ENCODE peak calls at places on chromosome 10, in seven cellular contexts. One of them, this sample, is unnamed.

GRCh38 chr10:1227505-1228402 is 171.6 kb downstream of the WDR37 start:
- DNase-seq in activated CD4-positive, CD25-positive, alpha-beta regulatory T cell: no peak
- DNase-seq in GM12865: no peak
- DNase-seq in colonic mucosa: no peak
- DNase-seq in K562: no peak
- DNase-seq in ELF-1: no peak
- DNase-seq in HCT116: no peak
- DNase-seq in this sample: no peak

GRCh38 chr10:114499630-114500190 is 95.4 kb upstream of the AFAP1L2 start:
- DNase-seq in activated CD4-positive, CD25-positive, alpha-beta regulatory T cell: no peak
- DNase-seq in GM12865: peak; percentile 67
- DNase-seq in colonic mucosa: peak; percentile 88
- DNase-seq in K562: no peak
- DNase-seq in ELF-1: no peak
- DNase-seq in HCT116: no peak
- DNase-seq in this sample: peak; percentile 77

GRCh38 chr10:34156781-34157425 is 658.2 kb downstream of the PARD3 start:
- DNase-seq in activated CD4-positive, CD25-positive, alpha-beta regulatory T cell: no peak
- DNase-seq in GM12865: no peak
- DNase-seq in colonic mucosa: no peak
- DNase-seq in K562: no peak
- DNase-seq in ELF-1: no peak
- DNase-seq in HCT116: no peak
- DNase-seq in this sample: peak; percentile 24

GRCh38 chr10:20990604-20991003 is 93.5 kb upstream of the NEBL start:
- DNase-seq in activated CD4-positive, CD25-positive, alpha-beta regulatory T cell: no peak
- DNase-seq in GM12865: no peak
- DNase-seq in colonic mucosa: no peak
- DNase-seq in K562: no peak
- DNase-seq in ELF-1: no peak
- DNase-seq in HCT116: no peak
- DNase-seq in this sample: no peak

GRCh38 chr10:124351481-124352220 is 67.1 kb downstream of the OAT start:
- DNase-seq in activated CD4-positive, CD25-positive, alpha-beta regulatory T cell: no peak
- DNase-seq in GM12865: no peak
- DNase-seq in colonic mucosa: no peak
- DNase-seq in K562: no peak
- DNase-seq in ELF-1: no peak
- DNase-seq in HCT116: no peak
- DNase-seq in this sample: no peak

GRCh38 chr10:1715821-1716220 is 21.5 kb downstream of the ADARB2 start:
- DNase-seq in activated CD4-positive, CD25-positive, alpha-beta regulatory T cell: no peak
- DNase-seq in GM12865: peak; percentile 69
- DNase-seq in colonic mucosa: no peak
- DNase-seq in K562: no peak
- DNase-seq in ELF-1: peak; percentile 86
- DNase-seq in HCT116: no peak
- DNase-seq in this sample: peak; percentile 18

GRCh38 chr10:35007858-35008301 is 82.3 kb downstream of the CUL2 start:
- DNase-seq in activated CD4-positive, CD25-positive, alpha-beta regulatory T cell: no peak
- DNase-seq in GM12865: no peak
- DNase-seq in colonic mucosa: no peak
- DNase-seq in K562: no peak
- DNase-seq in ELF-1: peak; percentile 57
- DNase-seq in HCT116: no peak
- DNase-seq in this sample: no peak

GRCh38 chr10:50379652-50380051 is 128.3 kb upstream of the ASAH2 start:
- DNase-seq in activated CD4-positive, CD25-positive, alpha-beta regulatory T cell: no peak
- DNase-seq in GM12865: no peak
- DNase-seq in colonic mucosa: no peak
- DNase-seq in K562: no peak
- DNase-seq in ELF-1: no peak
- DNase-seq in HCT116: no peak
- DNase-seq in this sample: no peak

GRCh38 chr10:43196131-43196980 is 58.1 kb downstream of the CSGALNACT2 start:
- DNase-seq in activated CD4-positive, CD25-positive, alpha-beta regulatory T cell: no peak
- DNase-seq in GM12865: no peak
- DNase-seq in colonic mucosa: no peak
- DNase-seq in K562: no peak
- DNase-seq in ELF-1: no peak
- DNase-seq in HCT116: no peak
- DNase-seq in this sample: no peak

GRCh38 chr10:60167056-60167455 is 222.6 kb downstream of the ANK3 start:
- DNase-seq in activated CD4-positive, CD25-positive, alpha-beta regulatory T cell: no peak
- DNase-seq in GM12865: no peak
- DNase-seq in colonic mucosa: no peak
- DNase-seq in K562: no peak
- DNase-seq in ELF-1: no peak
- DNase-seq in HCT116: no peak
- DNase-seq in this sample: no peak

GRCh38 chr10:122419890-122420623 is 34.4 kb upstream of the ARMS2 start:
- DNase-seq in activated CD4-positive, CD25-positive, alpha-beta regulatory T cell: no peak
- DNase-seq in GM12865: no peak
- DNase-seq in colonic mucosa: no peak
- DNase-seq in K562: no peak
- DNase-seq in ELF-1: no peak
- DNase-seq in HCT116: no peak
- DNase-seq in this sample: peak; percentile 7

GRCh38 chr10:103057980-103058568 is 135.0 kb downstream of the NT5C2 start:
- DNase-seq in activated CD4-positive, CD25-positive, alpha-beta regulatory T cell: no peak
- DNase-seq in GM12865: no peak
- DNase-seq in colonic mucosa: no peak
- DNase-seq in K562: no peak
- DNase-seq in ELF-1: no peak
- DNase-seq in HCT116: no peak
- DNase-seq in this sample: no peak

GRCh38 chr10:4981722-4982471 is 18.7 kb downstream of the AKR1C1 start:
- DNase-seq in activated CD4-positive, CD25-positive, alpha-beta regulatory T cell: no peak
- DNase-seq in GM12865: peak; percentile 65
- DNase-seq in colonic mucosa: peak; percentile 66
- DNase-seq in K562: peak; percentile 62
- DNase-seq in ELF-1: peak; percentile 64
- DNase-seq in HCT116: peak; percentile 26
- DNase-seq in this sample: no peak

GRCh38 chr10:106555599-106555998 is 608.9 kb downstream of the SORCS1 start:
- DNase-seq in activated CD4-positive, CD25-positive, alpha-beta regulatory T cell: no peak
- DNase-seq in GM12865: no peak
- DNase-seq in colonic mucosa: no peak
- DNase-seq in K562: no peak
- DNase-seq in ELF-1: peak; percentile 13
- DNase-seq in HCT116: no peak
- DNase-seq in this sample: no peak

GRCh38 chr10:67668448-67668847 is 27.5 kb downstream of the CTNNA3 start:
- DNase-seq in activated CD4-positive, CD25-positive, alpha-beta regulatory T cell: no peak
- DNase-seq in GM12865: no peak
- DNase-seq in colonic mucosa: no peak
- DNase-seq in K562: no peak
- DNase-seq in ELF-1: no peak
- DNase-seq in HCT116: no peak
- DNase-seq in this sample: no peak

GRCh38 chr10:59126992-59127391 is 49.5 kb upstream of the PHYHIPL start:
- DNase-seq in activated CD4-positive, CD25-positive, alpha-beta regulatory T cell: no peak
- DNase-seq in GM12865: no peak
- DNase-seq in colonic mucosa: no peak
- DNase-seq in K562: no peak
- DNase-seq in ELF-1: no peak
- DNase-seq in HCT116: no peak
- DNase-seq in this sample: no peak

GRCh38 chr10:69472544-69472943 is 21.3 kb downstream of the TSPAN15 start:
- DNase-seq in activated CD4-positive, CD25-positive, alpha-beta regulatory T cell: no peak
- DNase-seq in GM12865: no peak
- DNase-seq in colonic mucosa: no peak
- DNase-seq in K562: no peak
- DNase-seq in ELF-1: no peak
- DNase-seq in HCT116: no peak
- DNase-seq in this sample: no peak

GRCh38 chr10:22503315-22504090 is 158.2 kb downstream of the SPAG6 start:
- DNase-seq in activated CD4-positive, CD25-positive, alpha-beta regulatory T cell: no peak
- DNase-seq in GM12865: no peak
- DNase-seq in colonic mucosa: no peak
- DNase-seq in K562: peak; percentile 22
- DNase-seq in ELF-1: no peak
- DNase-seq in HCT116: no peak
- DNase-seq in this sample: no peak

GRCh38 chr10:50846753-50847152 is 38.7 kb downstream of the A1CF start:
- DNase-seq in activated CD4-positive, CD25-positive, alpha-beta regulatory T cell: no peak
- DNase-seq in GM12865: no peak
- DNase-seq in colonic mucosa: no peak
- DNase-seq in K562: no peak
- DNase-seq in ELF-1: peak; percentile 4
- DNase-seq in HCT116: peak; percentile 74
- DNase-seq in this sample: no peak

GRCh38 chr10:43854042-43854441 is 205.4 kb upstream of the ZNF32 start:
- DNase-seq in activated CD4-positive, CD25-positive, alpha-beta regulatory T cell: no peak
- DNase-seq in GM12865: no peak
- DNase-seq in colonic mucosa: no peak
- DNase-seq in K562: no peak
- DNase-seq in ELF-1: peak; percentile 51
- DNase-seq in HCT116: peak; percentile 35
- DNase-seq in this sample: no peak

GRCh38 chr10:15325243-15326002 is 45.7 kb downstream of the FAM171A1 start:
- DNase-seq in activated CD4-positive, CD25-positive, alpha-beta regulatory T cell: no peak
- DNase-seq in GM12865: no peak
- DNase-seq in colonic mucosa: no peak
- DNase-seq in K562: peak; percentile 55
- DNase-seq in ELF-1: no peak
- DNase-seq in HCT116: peak; percentile 61
- DNase-seq in this sample: no peak

GRCh38 chr10:3782456-3783312 is 2.3 kb downstream of the KLF6 start:
- DNase-seq in activated CD4-positive, CD25-positive, alpha-beta regulatory T cell: peak; percentile 33
- DNase-seq in GM12865: peak; percentile 80
- DNase-seq in colonic mucosa: peak; percentile 73
- DNase-seq in K562: peak; percentile 33
- DNase-seq in ELF-1: peak; percentile 71
- DNase-seq in HCT116: no peak
- DNase-seq in this sample: peak; percentile 76

GRCh38 chr10:104330168-104331117 is 7.8 kb downstream of the ITPRIP start:
- DNase-seq in activated CD4-positive, CD25-positive, alpha-beta regulatory T cell: no peak
- DNase-seq in GM12865: no peak
- DNase-seq in colonic mucosa: no peak
- DNase-seq in K562: no peak
- DNase-seq in ELF-1: peak; percentile 80
- DNase-seq in HCT116: no peak
- DNase-seq in this sample: no peak

GRCh38 chr10:60662917-60663614 is 115.2 kb upstream of the CDK1 start:
- DNase-seq in activated CD4-positive, CD25-positive, alpha-beta regulatory T cell: no peak
- DNase-seq in GM12865: no peak
- DNase-seq in colonic mucosa: no peak
- DNase-seq in K562: no peak
- DNase-seq in ELF-1: peak; percentile 33
- DNase-seq in HCT116: peak; percentile 7
- DNase-seq in this sample: no peak

GRCh38 chr10:5530412-5530806 is 5.6 kb downstream of the CALML3 start:
- DNase-seq in activated CD4-positive, CD25-positive, alpha-beta regulatory T cell: no peak
- DNase-seq in GM12865: no peak
- DNase-seq in colonic mucosa: no peak
- DNase-seq in K562: no peak
- DNase-seq in ELF-1: no peak
- DNase-seq in HCT116: no peak
- DNase-seq in this sample: no peak

GRCh38 chr10:70418229-70418628 is 14.3 kb downstream of the EIF4EBP2 start:
- DNase-seq in activated CD4-positive, CD25-positive, alpha-beta regulatory T cell: no peak
- DNase-seq in GM12865: no peak
- DNase-seq in colonic mucosa: no peak
- DNase-seq in K562: no peak
- DNase-seq in ELF-1: no peak
- DNase-seq in HCT116: no peak
- DNase-seq in this sample: no peak

GRCh38 chr10:7969623-7970022 is 84.9 kb upstream of the GATA3 start:
- DNase-seq in activated CD4-positive, CD25-positive, alpha-beta regulatory T cell: no peak
- DNase-seq in GM12865: no peak
- DNase-seq in colonic mucosa: no peak
- DNase-seq in K562: no peak
- DNase-seq in ELF-1: peak; percentile 29
- DNase-seq in HCT116: no peak
- DNase-seq in this sample: no peak

GRCh38 chr10:112797221-112797620 is 152.8 kb upstream of the TCF7L2 start:
- DNase-seq in activated CD4-positive, CD25-positive, alpha-beta regulatory T cell: no peak
- DNase-seq in GM12865: no peak
- DNase-seq in colonic mucosa: no peak
- DNase-seq in K562: no peak
- DNase-seq in ELF-1: no peak
- DNase-seq in HCT116: no peak
- DNase-seq in this sample: no peak

GRCh38 chr10:49783645-49784044 is 21.5 kb upstream of the OGDHL start:
- DNase-seq in activated CD4-positive, CD25-positive, alpha-beta regulatory T cell: no peak
- DNase-seq in GM12865: no peak
- DNase-seq in colonic mucosa: no peak
- DNase-seq in K562: no peak
- DNase-seq in ELF-1: peak; percentile 14
- DNase-seq in HCT116: no peak
- DNase-seq in this sample: no peak

GRCh38 chr10:8979976-8980375 is 925.5 kb downstream of the GATA3 start:
- DNase-seq in activated CD4-positive, CD25-positive, alpha-beta regulatory T cell: no peak
- DNase-seq in GM12865: no peak
- DNase-seq in colonic mucosa: no peak
- DNase-seq in K562: no peak
- DNase-seq in ELF-1: no peak
- DNase-seq in HCT116: no peak
- DNase-seq in this sample: no peak

GRCh38 chr10:86971146-86971991 is 3.1 kb downstream of the ADIRF start:
- DNase-seq in activated CD4-positive, CD25-positive, alpha-beta regulatory T cell: peak; percentile 91
- DNase-seq in GM12865: peak; percentile 95
- DNase-seq in colonic mucosa: peak; percentile 92
- DNase-seq in K562: no peak
- DNase-seq in ELF-1: peak; percentile 67
- DNase-seq in HCT116: peak; percentile 88
- DNase-seq in this sample: peak; percentile 91

GRCh38 chr10:125756196-125756595 is 19.4 kb downstream of the MMP21 start:
- DNase-seq in activated CD4-positive, CD25-positive, alpha-beta regulatory T cell: no peak
- DNase-seq in GM12865: no peak
- DNase-seq in colonic mucosa: no peak
- DNase-seq in K562: no peak
- DNase-seq in ELF-1: no peak
- DNase-seq in HCT116: no peak
- DNase-seq in this sample: peak; percentile 20

GRCh38 chr10:122504551-122504950 is 43.2 kb downstream of the HTRA1 start:
- DNase-seq in activated CD4-positive, CD25-positive, alpha-beta regulatory T cell: no peak
- DNase-seq in GM12865: no peak
- DNase-seq in colonic mucosa: peak; percentile 78
- DNase-seq in K562: no peak
- DNase-seq in ELF-1: no peak
- DNase-seq in HCT116: no peak
- DNase-seq in this sample: peak; percentile 87

GRCh38 chr10:88565072-88565471 is 18.0 kb downstream of the RNLS start:
- DNase-seq in activated CD4-positive, CD25-positive, alpha-beta regulatory T cell: no peak
- DNase-seq in GM12865: peak; percentile 51
- DNase-seq in colonic mucosa: no peak
- DNase-seq in K562: no peak
- DNase-seq in ELF-1: no peak
- DNase-seq in HCT116: peak; percentile 12
- DNase-seq in this sample: no peak

GRCh38 chr10:24680647-24681475 is 42.8 kb downstream of the ARHGAP21 start:
- DNase-seq in activated CD4-positive, CD25-positive, alpha-beta regulatory T cell: no peak
- DNase-seq in GM12865: no peak
- DNase-seq in colonic mucosa: no peak
- DNase-seq in K562: no peak
- DNase-seq in ELF-1: no peak
- DNase-seq in HCT116: no peak
- DNase-seq in this sample: no peak

GRCh38 chr10:101960879-101961395 is 95.0 kb downstream of the ARMH3 start:
- DNase-seq in activated CD4-positive, CD25-positive, alpha-beta regulatory T cell: no peak
- DNase-seq in GM12865: no peak
- DNase-seq in colonic mucosa: no peak
- DNase-seq in K562: no peak
- DNase-seq in ELF-1: no peak
- DNase-seq in HCT116: no peak
- DNase-seq in this sample: no peak

This sample was measured in prostate gland.